ENCODE peak calls at places on chromosomes 5 and 9, in five cellular contexts. T is neuronal stem cell, L is fibroblast of lung, O is K562, G is mammary epithelial cell. A is an unnamed sample. For H3K9me3 and H3K27me3, the result is how much of the 10 kb centered on the place peaks cover.

GRCh38 chr5:27315541-27316282 is 277.3 kb upstream of the CDH9 start:
- DNase-seq in O (no peak), L (peak), T (no peak), G (peak), A (no peak)

GRCh38 chr9:124726886-124727285 is 44.2 kb downstream of the NR6A1 start:
- DNase-seq in L (peak), O (no peak), G (no peak), T (no peak), A (no peak)

GRCh38 chr5:24606974-24607373 is 37.8 kb downstream of the CDH10 start:
- DNase-seq in O (no peak), G (no peak), L (no peak), T (no peak), A (no peak)

GRCh38 chr5:39209924-39210323 is 9.4 kb downstream of the FYB1 start:
- DNase-seq in T (no peak), L (no peak), G (no peak), O (no peak), A (no peak)

GRCh38 chr5:179232091-179232490 is 113.2 kb downstream of the ADAMTS2 start:
- DNase-seq in T (no peak), L (no peak), G (no peak), O (no peak), A (no peak)

GRCh38 chr5:120096413-120096812 is 367.7 kb upstream of the PRR16 start:
- DNase-seq in T (no peak), L (peak), O (no peak), G (peak), A (no peak)

GRCh38 chr5:80697100-80697499 is 42.3 kb upstream of the DHFR start:
- DNase-seq in T (no peak), O (no peak), L (no peak), G (no peak), A (no peak)

GRCh38 chr5:388266-389196 is 54.4 kb upstream of the EXOC3 start:
- DNase-seq in L (no peak), O (no peak), G (no peak), T (no peak), A (no peak)

GRCh38 chr9:110619831-110620230 is 40.3 kb upstream of the SVEP1 start:
- DNase-seq in O (no peak), T (no peak), G (no peak), L (peak), A (no peak)

GRCh38 chr5:92147792-92148191 is 764.7 kb upstream of the ARRDC3 start:
- DNase-seq in L (no peak), O (no peak), T (no peak), G (no peak), A (no peak)

GRCh38 chr9:36436909-36437308 is 36.8 kb upstream of the RNF38 start:
- DNase-seq in G (no peak), O (no peak), T (no peak), L (no peak), A (no peak)

GRCh38 chr5:43637416-43637815 is 34.4 kb downstream of the NNT start:
- DNase-seq in G (no peak), L (no peak), T (no peak), O (no peak), A (no peak)

GRCh38 chr5:44387391-44387790 is 1.8 kb downstream of the FGF10 start:
- DNase-seq in O (no peak), L (no peak), T (no peak), G (no peak), A (no peak)

GRCh38 chr9:93305497-93306020 is 121.6 kb downstream of the WNK2 start:
- DNase-seq in L (no peak), T (no peak), O (no peak), G (no peak), A (no peak)

GRCh38 chr5:175460126-175460525 is 16.1 kb upstream of the DRD1 start:
- DNase-seq in T (no peak), G (peak), O (no peak), L (no peak), A (no peak)

GRCh38 chr5:154077692-154078091 is 38.9 kb downstream of the MFAP3 start:
- DNase-seq in L (peak), G (peak), T (no peak), O (no peak), A (no peak)

GRCh38 chr5:65184780-65185179 is 296.9 kb downstream of the ADAMTS6 start:
- DNase-seq in O (no peak), L (no peak), T (peak), G (no peak), A (no peak)

GRCh38 chr9:77022783-77023440 is 3.5 kb downstream of the FOXB2 start:
- DNase-seq in T (peak), L (no peak), G (no peak), O (no peak), A (no peak)

GRCh38 chr5:133977858-133978257 is 9.4 kb upstream of the C5orf15 start:
- DNase-seq in O (no peak), G (peak), T (no peak), L (peak), A (no peak)

GRCh38 chr9:129907196-129907595 is 71.9 kb downstream of the USP20 start:
- DNase-seq in L (no peak), T (no peak), G (no peak), O (no peak), A (no peak)

GRCh38 chr5:69299625-69300024 is 33.0 kb downstream of the CCDC125 start:
- DNase-seq in T (no peak), L (no peak), O (no peak), G (no peak), A (no peak)

GRCh38 chr9:134534661-134535080 is 106.9 kb upstream of the COL5A1 start:
- DNase-seq in T (no peak), L (peak), G (no peak), O (no peak), A (no peak)

GRCh38 chr9:6645153-6646027 is at the start of gene GLDC:
- DNase-seq in O (no peak), T (peak), L (peak), G (peak), A (no peak)

GRCh38 chr5:79399046-79399445 is 114.9 kb downstream of the HOMER1 start:
- DNase-seq in L (no peak), G (peak), O (no peak), T (no peak), A (no peak)

GRCh38 chr9:136529516-136530471 is 16.1 kb downstream of the NOTCH1 start:
- DNase-seq in G (no peak), O (no peak), T (no peak), L (no peak), A (no peak)

GRCh38 chr9:70589571-70590263 is 175.3 kb upstream of the KLF9 start:
- DNase-seq in G (peak), T (no peak), L (peak), O (no peak), A (no peak)

GRCh38 chr9:113922160-113922559 is 46.1 kb downstream of the ZNF618 start:
- DNase-seq in T (no peak), L (no peak), O (no peak), G (no peak), A (no peak)

GRCh38 chr5:32029291-32029690 is 144.8 kb downstream of the GOLPH3 start:
- DNase-seq in O (no peak), G (no peak), L (peak), T (no peak), A (no peak)

GRCh38 chr5:113232667-113233066 is 202.1 kb downstream of the TSSK1B start:
- DNase-seq in G (no peak), L (peak), T (no peak), O (no peak), A (no peak)

GRCh38 chr5:62684310-62684709 is 105.7 kb downstream of the LRRC70 start:
- DNase-seq in T (no peak), L (no peak), G (no peak), O (no peak), A (no peak)

GRCh38 chr9:38032266-38032830 is 36.7 kb downstream of the SHB start:
- DNase-seq in G (no peak), T (no peak), L (no peak), O (no peak), A (no peak)

GRCh38 chr9:123225374-123225813 is 43.0 kb downstream of the STRBP start:
- DNase-seq in T (peak), L (peak), O (peak), G (peak), A (peak)

GRCh38 chr5:145511351-145511750 is 323.8 kb downstream of the PRELID2 start:
- DNase-seq in T (no peak), O (no peak), G (no peak), L (peak), A (no peak)

GRCh38 chr9:9747787-9748186 is 865.0 kb downstream of the PTPRD start:
- DNase-seq in T (no peak), G (no peak), L (peak), O (no peak), A (no peak)

GRCh38 chr9:96491079-96491879 is 41.3 kb downstream of the HABP4 start:
- DNase-seq in L (peak), T (no peak), G (no peak), O (no peak), A (no peak)

GRCh38 chr9:26301659-26302058 is 590.9 kb downstream of the CAAP1 start:
- DNase-seq in T (no peak), O (no peak), L (no peak), G (no peak), A (no peak)

GRCh38 chr5:132245593-132245992 is 11.9 kb upstream of the PDLIM4 start:
- DNase-seq in G (no peak), T (no peak), O (no peak), L (no peak), A (no peak)
- H3K9me3 ChIP-seq in G (under half), T (under half), O (under half), L (under half), A (under half)

DNA sequence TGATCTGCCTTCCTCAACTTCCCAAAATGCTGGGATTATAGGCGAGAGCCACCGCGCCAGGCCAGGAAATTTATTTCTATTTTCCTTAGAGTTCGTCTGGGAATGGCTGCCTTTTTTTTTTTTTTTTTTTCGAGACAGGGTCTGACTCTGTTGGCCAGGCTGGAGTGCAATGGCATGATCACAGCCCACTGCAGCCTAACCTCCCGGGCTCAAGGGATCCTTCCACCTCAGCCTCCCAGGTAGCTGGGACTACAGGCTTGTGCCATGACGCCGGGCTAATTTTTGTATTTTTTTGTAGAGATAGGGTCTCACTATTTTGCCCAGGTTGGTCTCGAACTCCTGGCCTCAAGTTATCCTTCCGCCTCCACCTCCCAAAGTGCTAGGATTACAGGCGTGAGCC is 888 bp upstream of the LAMC3 start:
- DNase-seq in L (no peak), T (no peak), O (no peak), G (no peak), A (no peak)
- H3K27me3 ChIP-seq in L (under half), T (under half), O (half or more), G (under half), A (under half)

GRCh38 chr9:78103971-78104433 is 72.4 kb upstream of the GNAQ start:
- DNase-seq in L (no peak), O (no peak), G (no peak), T (no peak), A (no peak)
- H3K4me2 ChIP-seq in L (no peak), O (no peak), G (no peak), T (no peak), A (no peak)

DNA sequence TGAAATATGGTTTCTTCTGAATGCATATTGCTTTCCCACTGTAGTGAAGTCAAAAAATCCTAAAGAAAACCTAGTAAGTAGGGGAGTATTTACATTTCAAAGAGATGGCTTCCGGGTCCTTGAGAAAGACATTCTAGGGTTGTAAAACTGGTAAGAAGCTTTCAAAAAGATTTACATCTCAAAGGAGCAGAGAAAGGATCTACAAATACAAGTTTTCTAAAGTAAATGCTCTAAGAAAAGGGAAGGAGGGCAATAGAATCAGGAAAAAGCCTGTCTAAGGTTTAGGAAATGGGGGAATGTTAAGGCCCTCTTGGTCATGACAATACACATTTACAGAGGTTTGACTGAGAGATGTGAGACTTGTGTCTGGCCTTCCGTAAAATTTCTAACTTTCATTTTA is 16.7 kb upstream of the TRPC7 start:
- DNase-seq in O (no peak), T (no peak), G (no peak), L (no peak), A (no peak)
- H3K9me3 ChIP-seq in O (under half), T (under half), G (under half), L (under half), A (under half)

GRCh38 chr5:71714911-71715310 is 4.2 kb upstream of the CARTPT start:
- DNase-seq in T (no peak), O (no peak), L (no peak), G (no peak), A (no peak)
- H3K27me3 ChIP-seq in T (under half), O (under half), L (under half), G (under half), A (under half)

GRCh38 chr5:88847410-88847809 is 35.6 kb downstream of the MEF2C start:
- DNase-seq in T (no peak), L (no peak), G (no peak), O (no peak), A (no peak)
- H3K4me2 ChIP-seq in T (no peak), L (no peak), G (no peak), O (no peak), A (no peak)

DNA sequence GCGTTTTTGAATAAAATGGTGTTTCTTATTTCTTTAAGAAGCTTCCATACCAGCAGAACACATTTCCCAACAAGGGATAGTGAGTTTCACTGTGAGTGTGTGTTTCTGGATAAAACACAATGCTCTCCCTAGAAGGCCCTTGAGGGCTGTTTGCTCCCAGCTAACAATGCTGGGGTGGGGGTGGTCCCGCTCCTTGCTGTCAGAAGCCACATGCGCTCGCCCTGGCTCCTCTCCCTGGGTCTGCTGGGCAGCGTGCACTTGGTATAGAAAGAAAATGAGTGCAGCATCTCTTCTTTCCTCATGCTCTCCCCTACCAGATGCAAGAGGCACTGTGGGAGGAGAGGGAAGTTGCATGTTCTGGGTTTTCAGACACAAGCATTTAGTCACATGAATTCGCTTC is 603.4 kb downstream of the IRX1 start:
- DNase-seq in G (no peak), O (no peak), L (no peak), T (no peak), A (no peak)
- H3K9me3 ChIP-seq in G (under half), O (under half), L (under half), T (under half), A (under half)

GRCh38 chr5:15105799-15106393 is 234.3 kb upstream of the ANKH start:
- DNase-seq in L (peak), T (peak), O (peak), G (peak), A (peak)

GRCh38 chr5:15103864-15104263 is 232.3 kb upstream of the ANKH start:
- DNase-seq in G (no peak), T (no peak), O (no peak), L (no peak), A (no peak)

GRCh38 chr5:15103130-15103529 is 231.6 kb upstream of the ANKH start:
- DNase-seq in L (no peak), G (no peak), T (no peak), O (no peak), A (no peak)

GRCh38 chr5:15106530-15107283 is 235.1 kb upstream of the ANKH start:
- DNase-seq in L (peak), G (no peak), T (no peak), O (no peak), A (no peak)
- H3K27me3 ChIP-seq in L (under half), G (under half), T (under half), O (under half), A (under half)

DNA sequence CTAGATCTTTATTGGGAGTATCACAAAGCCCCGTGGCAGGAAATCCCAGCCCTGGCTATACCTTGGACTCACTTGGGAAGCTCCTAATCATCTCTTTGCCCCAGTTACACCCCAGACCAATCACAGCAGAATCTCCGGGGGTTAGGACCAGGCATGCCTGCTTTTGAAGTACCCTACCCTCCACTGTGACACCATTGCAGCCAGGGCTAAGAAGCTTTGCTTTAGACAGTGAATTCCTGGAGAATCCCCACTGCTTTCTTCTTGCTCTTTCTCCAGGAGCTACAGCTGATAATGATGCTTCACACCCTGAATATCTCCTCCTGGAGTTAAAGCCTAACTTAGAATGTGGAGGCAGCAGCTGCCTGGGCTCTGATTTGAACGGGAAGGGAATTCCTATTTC is 20.0 kb upstream of the COL15A1 start:
- DNase-seq in T (no peak), G (no peak), L (no peak), O (no peak), A (no peak)
- H3K4me2 ChIP-seq in T (no peak), G (no peak), L (no peak), O (no peak), A (no peak)

DNA sequence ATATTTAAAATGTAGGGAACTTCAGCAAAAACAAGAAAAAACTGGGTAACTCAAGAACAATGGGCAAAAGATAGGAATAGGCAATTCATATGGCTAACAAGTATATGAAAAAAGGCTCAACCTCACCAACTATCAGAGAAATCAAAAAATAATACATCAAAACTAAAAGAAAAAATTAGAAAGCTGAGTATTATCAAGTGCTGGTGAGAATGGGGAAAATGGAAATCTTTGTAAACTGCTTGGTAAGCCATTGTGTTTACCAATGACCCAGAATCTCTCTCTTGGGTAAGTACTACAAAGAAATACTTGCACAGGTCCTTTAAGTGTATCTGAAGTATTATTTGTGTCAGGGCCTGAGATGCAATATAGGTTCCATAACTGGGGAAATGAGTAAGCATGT is 27.0 kb downstream of the ABHD17B start:
- DNase-seq in T (no peak), G (no peak), L (no peak), O (no peak), A (no peak)
- H3K9me3 ChIP-seq in T (half or more), G (under half), L (under half), O (under half), A (under half)